ENCODE peak calls at places on chromosomes 13 and 19, in six cellular contexts. R, W, N, I, P and U are unnamed samples.

GRCh38 chr13:20394506-20394905 is 131.2 kb downstream of the CRYL1 start:
- DNase-seq in R (no peak), W (no peak), N (no peak), I (no peak), P (no peak), U (no peak)

GRCh38 chr13:45340422-45341033 is 455 bp downstream of the TPT1 start:
- DNase-seq in R (peak), W (peak), N (peak), I (peak), P (peak), U (peak)

GRCh38 chr13:102227696-102228095 is 174.2 kb downstream of the FGF14 start:
- DNase-seq in R (no peak), W (no peak), N (no peak), I (no peak), P (no peak), U (no peak)

GRCh38 chr19:6359517-6359916 is 1.8 kb upstream of the CLPP start:
- DNase-seq in R (no peak), W (no peak), N (no peak), I (no peak), P (no peak), U (no peak)

GRCh38 chr13:111893071-111893606 is 173.8 kb upstream of the SOX1 start:
- DNase-seq in R (no peak), W (no peak), N (no peak), I (no peak), P (peak), U (peak)

GRCh38 chr13:76709851-76710250 is 176.4 kb downstream of the KCTD12 start:
- DNase-seq in R (no peak), W (no peak), N (no peak), I (peak), P (no peak), U (no peak)

GRCh38 chr19:782195-783043 is 14.8 kb upstream of the PTBP1 start:
- DNase-seq in R (peak), W (no peak), N (peak), I (peak), P (no peak), U (peak)

GRCh38 chr13:29855784-29856183 is 5.4 kb upstream of the UBL3 start:
- DNase-seq in R (no peak), W (no peak), N (no peak), I (no peak), P (no peak), U (no peak)

GRCh38 chr13:20882206-20882605 is 20.3 kb downstream of the XPO4 start:
- DNase-seq in R (no peak), W (no peak), N (no peak), I (peak), P (no peak), U (peak)

GRCh38 chr13:101116381-101116780 is 299.9 kb downstream of the NALCN start:
- DNase-seq in R (no peak), W (no peak), N (no peak), I (no peak), P (peak), U (no peak)

GRCh38 chr13:63540042-63540441 is 2124.4 kb upstream of the PCDH20 start:
- DNase-seq in R (no peak), W (no peak), N (no peak), I (no peak), P (no peak), U (no peak)

GRCh38 chr13:92074658-92075057 is 676.2 kb downstream of the GPC5 start:
- DNase-seq in R (peak), W (no peak), N (no peak), I (no peak), P (peak), U (peak)

GRCh38 chr13:27923794-27924528 is 4.2 kb downstream of the PDX1 start:
- DNase-seq in R (no peak), W (no peak), N (no peak), I (peak), P (no peak), U (no peak)

GRCh38 chr19:1213391-1214286 is 8.1 kb downstream of the STK11 start:
- DNase-seq in R (peak), W (peak), N (no peak), I (peak), P (peak), U (peak)

GRCh38 chr13:75544681-75545333 is 4.8 kb upstream of the UCHL3 start:
- DNase-seq in R (peak), W (no peak), N (no peak), I (peak), P (no peak), U (peak)

GRCh38 chr13:43245374-43245964 is 222.1 kb downstream of the DNAJC15 start:
- DNase-seq in R (peak), W (no peak), N (no peak), I (peak), P (no peak), U (peak)

GRCh38 chr13:46947425-46948191 is 50.8 kb upstream of the HTR2A start:
- DNase-seq in R (no peak), W (no peak), N (no peak), I (no peak), P (no peak), U (no peak)

GRCh38 chr13:84400711-84401110 is 518.4 kb upstream of the SLITRK1 start:
- DNase-seq in R (peak), W (no peak), N (no peak), I (peak), P (peak), U (peak)

GRCh38 chr19:13986348-13986904 is 19.7 kb downstream of the RFX1 start:
- DNase-seq in R (peak), W (peak), N (no peak), I (peak), P (peak), U (peak)

GRCh38 chr19:41492843-41493242 is 49.9 kb downstream of the ERICH4 start:
- DNase-seq in R (no peak), W (no peak), N (no peak), I (no peak), P (no peak), U (no peak)

GRCh38 chr13:99214691-99215090 is 14.0 kb downstream of the UBAC2 start:
- DNase-seq in R (no peak), W (no peak), N (no peak), I (no peak), P (no peak), U (no peak)

GRCh38 chr13:39737047-39737446 is 81.6 kb downstream of the COG6 start:
- DNase-seq in R (no peak), W (no peak), N (no peak), I (no peak), P (no peak), U (no peak)

GRCh38 chr19:45424191-45425058 is 708 bp upstream of the ERCC1 start:
- DNase-seq in R (peak), W (peak), N (peak), I (peak), P (peak), U (peak)
- H3K4me3 ChIP-seq in R (peak), W (peak), N (peak), I (peak), P (peak), U (peak)

GRCh38 chr19:29086182-29086581 is 126.8 kb downstream of the UQCRFS1 start:
- DNase-seq in R (no peak), W (no peak), N (no peak), I (no peak), P (no peak), U (no peak)

GRCh38 chr19:29083863-29084262 is 129.1 kb downstream of the UQCRFS1 start:
- DNase-seq in R (no peak), W (no peak), N (no peak), I (no peak), P (no peak), U (no peak)

GRCh38 chr19:29086646-29087045 is 126.3 kb downstream of the UQCRFS1 start:
- DNase-seq in R (no peak), W (no peak), N (no peak), I (no peak), P (no peak), U (no peak)

GRCh38 chr19:29085630-29086029 is 127.3 kb downstream of the UQCRFS1 start:
- DNase-seq in R (no peak), W (no peak), N (no peak), I (no peak), P (no peak), U (no peak)

GRCh38 chr19:29084266-29084665 is 128.7 kb downstream of the UQCRFS1 start:
- DNase-seq in R (peak), W (no peak), N (peak), I (peak), P (no peak), U (no peak)
- TF ChIP-seq CTCF in R (peak), W (no peak), N (peak), I (peak), P (peak), U (no peak)

GRCh38 chr19:48837081-48837524 is 812 bp upstream of the HSD17B14 start:
- DNase-seq in R (peak), W (peak), N (peak), I (peak), P (peak), U (peak)

GRCh38 chr19:48841047-48841446 is 4.8 kb upstream of the HSD17B14 start:
- DNase-seq in R (no peak), W (no peak), N (no peak), I (no peak), P (no peak), U (no peak)

GRCh38 chr19:48836089-48837017 is at the start of gene HSD17B14:
- DNase-seq in R (no peak), W (no peak), N (no peak), I (peak), P (peak), U (peak)

GRCh38 chr19:48835734-48836088 is 580 bp downstream of the HSD17B14 start:
- DNase-seq in R (peak), W (peak), N (peak), I (peak), P (peak), U (peak)

DNA sequence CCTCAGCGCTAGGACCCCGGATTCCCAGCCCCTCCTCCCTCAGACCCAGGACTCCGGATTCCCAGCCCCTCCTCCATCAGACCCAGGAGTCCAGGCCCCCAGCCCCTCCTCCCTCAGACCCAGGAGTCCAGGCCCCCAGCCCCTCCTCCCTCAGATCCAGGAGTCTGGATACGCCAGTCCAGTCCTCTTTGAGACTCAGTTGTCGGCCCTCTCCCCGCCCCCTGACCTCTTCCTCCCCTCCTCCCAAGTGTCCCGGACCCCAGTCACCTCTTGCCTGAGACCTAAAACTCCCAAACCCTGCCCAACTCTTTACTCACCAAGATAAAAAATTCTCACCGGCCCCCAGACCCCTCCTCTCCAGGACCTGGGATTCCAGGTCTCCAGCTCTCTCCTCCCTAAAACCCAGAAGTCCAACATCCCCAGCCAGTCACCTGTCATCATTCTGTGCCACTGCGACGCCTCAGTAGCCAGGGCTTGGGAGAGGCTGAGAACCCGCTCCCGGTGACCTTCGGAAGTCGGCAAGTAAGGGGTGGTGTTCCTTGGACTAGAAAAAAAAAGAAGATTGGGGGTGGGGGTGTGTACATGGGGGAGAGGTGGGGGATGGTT is 1.4 kb upstream of the HSD17B14 start:
- DNase-seq in R (no peak), W (no peak), N (no peak), I (no peak), P (no peak), U (no peak)
- H3K4me3 ChIP-seq in R (no peak), W (no peak), N (peak), I (peak), P (peak), U (peak)

GRCh38 chr13:89695343-89696257 is 1651.9 kb upstream of the MIR17HG start:
- DNase-seq in R (peak), W (peak), N (peak), I (peak), P (peak), U (peak)
- TF ChIP-seq CTCF in R (peak), W (peak), N (peak), I (peak), P (peak), U (peak)

GRCh38 chr19:38870612-38871011 is 7.5 kb downstream of the RINL start:
- DNase-seq in R (no peak), W (no peak), N (no peak), I (no peak), P (no peak), U (no peak)
- H3K4me3 ChIP-seq in R (no peak), W (no peak), N (no peak), I (no peak), P (no peak), U (no peak)